ENCODE peak calls at places on chromosome 7, in ten cellular contexts. H, K, R, C, J, U, V, E, P and L are unnamed samples.
A peak's percentile ranks its signal among the peaks of the same experiment; 100 is the strongest.

GRCh38 chr7:82839555-82839954 is 323.1 kb downstream of the PCLO start:
- DNase-seq in P (no peak), K (no peak), V (no peak), C (no peak), E (peak; percentile 2), U (no peak), J (no peak), H (no peak), R (no peak), L (no peak)

GRCh38 chr7:79454325-79454960 is 976 bp upstream of the MAGI2 start:
- DNase-seq in C (no peak), H (no peak), R (no peak), U (peak; percentile 41), K (no peak), V (no peak), J (no peak), E (no peak), P (no peak), L (peak; percentile 8)

GRCh38 chr7:6106140-6106904 is 75.1 kb downstream of the ANKRD61 start:
- DNase-seq in V (peak; percentile 50), J (peak; percentile 14), R (peak; percentile 67), H (no peak), K (no peak), U (peak; percentile 25), P (no peak), E (no peak), C (no peak), L (peak; percentile 25)

GRCh38 chr7:22584179-22584578 is 84.2 kb upstream of the STEAP1B start:
- DNase-seq in R (peak; percentile 44), E (no peak), V (no peak), H (no peak), C (no peak), J (no peak), P (no peak), U (no peak), K (no peak), L (peak; percentile 35)

GRCh38 chr7:105352018-105352612 is 36.6 kb downstream of the SRPK2 start:
- DNase-seq in R (peak; percentile 92), C (no peak), E (no peak), K (no peak), H (no peak), V (no peak), P (peak; percentile 7), J (peak; percentile 42), U (peak; percentile 90), L (peak; percentile 60)

GRCh38 chr7:17773289-17773626 is 167.0 kb downstream of the SNX13 start:
- DNase-seq in J (no peak), U (peak; percentile 34), C (no peak), P (peak; percentile 17), K (no peak), V (peak; percentile 56), E (no peak), H (no peak), R (no peak), L (no peak)

GRCh38 chr7:141527076-141527475 is 24.1 kb upstream of the AGK start:
- DNase-seq in V (no peak), J (no peak), K (no peak), E (no peak), R (no peak), P (no peak), U (no peak), H (no peak), C (no peak), L (no peak)

GRCh38 chr7:27553288-27553687 is 109.4 kb downstream of the HIBADH start:
- DNase-seq in H (no peak), C (no peak), K (no peak), J (no peak), R (no peak), V (peak; percentile 66), P (no peak), E (no peak), U (no peak), L (no peak)

GRCh38 chr7:7970620-7971307 is 2.2 kb downstream of the GLCCI1 start:
- DNase-seq in R (peak; percentile 45), E (no peak), C (no peak), H (no peak), K (no peak), U (peak; percentile 10), P (no peak), V (peak; percentile 84), J (no peak), L (no peak)

GRCh38 chr7:47778153-47778661 is 170.1 kb downstream of the PKD1L1 start:
- DNase-seq in R (no peak), J (no peak), P (peak; percentile 50), E (no peak), C (no peak), V (no peak), K (no peak), H (no peak), U (no peak), L (no peak)

GRCh38 chr7:69776611-69777010 is 178.3 kb downstream of the AUTS2 start:
- DNase-seq in P (no peak), V (no peak), H (no peak), K (no peak), C (no peak), R (no peak), J (no peak), E (no peak), U (no peak), L (no peak)

GRCh38 chr7:22443370-22444180 is 56.4 kb downstream of the STEAP1B start:
- DNase-seq in V (no peak), H (no peak), E (no peak), C (no peak), P (no peak), K (no peak), R (no peak), J (no peak), U (no peak), L (no peak)

GRCh38 chr7:94348142-94348541 is 46.6 kb upstream of the COL1A2 start:
- DNase-seq in E (no peak), V (no peak), P (no peak), H (no peak), C (no peak), R (no peak), U (peak; percentile 43), J (no peak), K (no peak), L (no peak)

GRCh38 chr7:68009716-68010115 is 1013.1 kb downstream of the TYW1 start:
- DNase-seq in H (no peak), E (no peak), V (no peak), C (no peak), J (no peak), R (no peak), U (peak; percentile 42), K (no peak), P (peak; percentile 28), L (no peak)

GRCh38 chr7:79709574-79710409 is 256.3 kb upstream of the MAGI2 start:
- DNase-seq in E (no peak), V (peak; percentile 17), U (peak; percentile 16), J (no peak), K (no peak), R (no peak), P (no peak), H (no peak), C (no peak), L (no peak)

GRCh38 chr7:158581440-158582088 is 6.1 kb downstream of the PTPRN2 start:
- DNase-seq in R (no peak), P (no peak), H (no peak), E (no peak), J (no peak), K (peak; percentile 91), C (no peak), U (no peak), V (peak; percentile 87), L (no peak)

GRCh38 chr7:519429-519973 is at the start of gene PDGFA:
- DNase-seq in J (no peak), C (peak; percentile 15), R (no peak), H (no peak), K (no peak), V (peak; percentile 67), U (peak; percentile 62), E (no peak), P (no peak), L (peak; percentile 72)

GRCh38 chr7:141393056-141393455 is 158.2 kb upstream of the AGK start:
- DNase-seq in U (no peak), J (no peak), H (no peak), K (no peak), P (no peak), E (no peak), C (no peak), V (no peak), R (no peak), L (no peak)

GRCh38 chr7:130274983-130275649 is 8.5 kb downstream of the CPA2 start:
- DNase-seq in K (no peak), P (no peak), C (peak; percentile 82), U (no peak), V (peak; percentile 66), J (no peak), H (no peak), R (no peak), E (peak; percentile 16), L (no peak)